ENCODE peak calls at places on chromosomes 16 and 17, in four cellular contexts. One of them, this sample, is unnamed.

GRCh38 chr17:1754430-1755112 is 7.3 kb upstream of the SERPINF1 start:
- DNase-seq in GF-D8: no peak
- DNase-seq in cardiac fibroblast: no peak
- DNase-seq in naive thymus-derived CD4-positive, alpha-beta T cell: no peak
- DNase-seq in this sample: no peak

GRCh38 chr17:70327279-70327678 is 157.9 kb downstream of the KCNJ2 start:
- DNase-seq in GF-D8: no peak
- DNase-seq in cardiac fibroblast: no peak
- DNase-seq in naive thymus-derived CD4-positive, alpha-beta T cell: no peak
- DNase-seq in this sample: no peak

GRCh38 chr17:50556803-50557202 is 3.7 kb upstream of the CACNA1G start:
- DNase-seq in GF-D8: no peak
- DNase-seq in cardiac fibroblast: no peak
- DNase-seq in naive thymus-derived CD4-positive, alpha-beta T cell: no peak
- DNase-seq in this sample: no peak

GRCh38 chr17:17934796-17935195 is 37.4 kb downstream of the TOM1L2 start:
- DNase-seq in GF-D8: no peak
- DNase-seq in cardiac fibroblast: no peak
- DNase-seq in naive thymus-derived CD4-positive, alpha-beta T cell: no peak
- DNase-seq in this sample: no peak

GRCh38 chr16:28140788-28141618 is 70.8 kb downstream of the XPO6 start:
- DNase-seq in GF-D8: peak; percentile 95
- DNase-seq in cardiac fibroblast: peak; percentile 21
- DNase-seq in naive thymus-derived CD4-positive, alpha-beta T cell: peak; percentile 53
- DNase-seq in this sample: peak; percentile 91

GRCh38 chr17:40310882-40311391 is 2.0 kb downstream of the RARA start:
- DNase-seq in GF-D8: no peak
- DNase-seq in cardiac fibroblast: no peak
- DNase-seq in naive thymus-derived CD4-positive, alpha-beta T cell: no peak
- DNase-seq in this sample: no peak

GRCh38 chr16:27374794-27375499 is 27.0 kb upstream of the IL21R start:
- DNase-seq in GF-D8: peak; percentile 88
- DNase-seq in cardiac fibroblast: peak; percentile 86
- DNase-seq in naive thymus-derived CD4-positive, alpha-beta T cell: peak; percentile 50
- DNase-seq in this sample: peak; percentile 40

GRCh38 chr17:11122908-11123307 is 118.1 kb upstream of the SHISA6 start:
- DNase-seq in GF-D8: no peak
- DNase-seq in cardiac fibroblast: no peak
- DNase-seq in naive thymus-derived CD4-positive, alpha-beta T cell: no peak
- DNase-seq in this sample: no peak

GRCh38 chr16:57775661-57776469 is 26.4 kb downstream of the KIFC3 start:
- DNase-seq in GF-D8: no peak
- DNase-seq in cardiac fibroblast: no peak
- DNase-seq in naive thymus-derived CD4-positive, alpha-beta T cell: no peak
- DNase-seq in this sample: no peak

GRCh38 chr16:48536600-48537200 is 73.3 kb downstream of the N4BP1 start:
- DNase-seq in GF-D8: peak; percentile 19
- DNase-seq in cardiac fibroblast: peak; percentile 48
- DNase-seq in naive thymus-derived CD4-positive, alpha-beta T cell: no peak
- DNase-seq in this sample: peak; percentile 28

GRCh38 chr16:81779540-81780320 is 639 bp downstream of the PLCG2 start:
- DNase-seq in GF-D8: no peak
- DNase-seq in cardiac fibroblast: peak; percentile 10
- DNase-seq in naive thymus-derived CD4-positive, alpha-beta T cell: peak; percentile 38
- DNase-seq in this sample: peak; percentile 7

GRCh38 chr16:18936727-18937340 is 10.6 kb upstream of the SMG1 start:
- DNase-seq in GF-D8: no peak
- DNase-seq in cardiac fibroblast: no peak
- DNase-seq in naive thymus-derived CD4-positive, alpha-beta T cell: no peak
- DNase-seq in this sample: no peak

GRCh38 chr17:78759969-78760352 is 22.1 kb downstream of the CYTH1 start:
- DNase-seq in GF-D8: peak; percentile 68
- DNase-seq in cardiac fibroblast: no peak
- DNase-seq in naive thymus-derived CD4-positive, alpha-beta T cell: no peak
- DNase-seq in this sample: no peak

GRCh38 chr17:5418858-5419355 is 555 bp downstream of the NUP88 start:
- DNase-seq in GF-D8: peak; percentile 21
- DNase-seq in cardiac fibroblast: peak; percentile 42
- DNase-seq in naive thymus-derived CD4-positive, alpha-beta T cell: peak; percentile 52
- DNase-seq in this sample: peak; percentile 59

GRCh38 chr17:42562845-42563509 is 1.0 kb downstream of the COASY start:
- DNase-seq in GF-D8: no peak
- DNase-seq in cardiac fibroblast: peak; percentile 42
- DNase-seq in naive thymus-derived CD4-positive, alpha-beta T cell: no peak
- DNase-seq in this sample: no peak

This sample was measured in CD4-positive, CD25-positive, alpha-beta regulatory T cell.